ENCODE peak calls at places on chromosome 22, in six cellular contexts. J is tibial artery; K is naive thymus-derived CD4-positive, alpha-beta T cell; V is transverse colon; T is neural progenitor cell; A is fibroblast of lung. P is an unnamed sample. For H3K9me3, the result is how much of the 10 kb centered on the place peaks cover.

GRCh38 chr22:23128269-23129108 is 13.3 kb downstream of the RSPH14 start:
- DNase-seq in J (peak), K (peak), V (peak), T (peak), A (peak), P (peak)

GRCh38 chr22:41524809-41525449 is 19.3 kb downstream of the POLR3H start:
- DNase-seq in J (no peak), K (peak), V (peak), T (no peak), A (no peak), P (no peak)

GRCh38 chr22:36465232-36466021 is 16.0 kb downstream of the TXN2 start:
- DNase-seq in J (peak), K (no peak), V (peak), T (no peak), A (peak), P (no peak)

GRCh38 chr22:24331468-24332440 is 61.1 kb downstream of the SPECC1L start:
- DNase-seq in J (no peak), K (no peak), V (no peak), T (no peak), A (no peak), P (no peak)

GRCh38 chr22:42743501-42743991 is 22.9 kb upstream of the A4GALT start:
- DNase-seq in J (peak), K (no peak), V (peak), T (peak), A (peak), P (peak)

GRCh38 chr22:50622723-50623327 is 5.1 kb downstream of the ARSA start:
- DNase-seq in J (no peak), K (no peak), V (peak), T (no peak), A (no peak), P (no peak)

GRCh38 chr22:49203863-49204598 is 623.6 kb downstream of the BRD1 start:
- DNase-seq in J (peak), K (no peak), V (no peak), T (no peak), A (no peak), P (no peak)

GRCh38 chr22:37289156-37289735 is 6.9 kb downstream of the CYTH4 start:
- DNase-seq in J (no peak), K (no peak), V (no peak), T (no peak), A (no peak), P (no peak)

GRCh38 chr22:42683599-42684283 is 34.5 kb upstream of the CYB5R3 start:
- DNase-seq in J (peak), K (no peak), V (peak), T (no peak), A (peak), P (no peak)

GRCh38 chr22:25668437-25668836 is 73.6 kb upstream of the MYO18B start:
- DNase-seq in J (no peak), K (no peak), V (no peak), T (no peak), A (peak), P (no peak)

DNA sequence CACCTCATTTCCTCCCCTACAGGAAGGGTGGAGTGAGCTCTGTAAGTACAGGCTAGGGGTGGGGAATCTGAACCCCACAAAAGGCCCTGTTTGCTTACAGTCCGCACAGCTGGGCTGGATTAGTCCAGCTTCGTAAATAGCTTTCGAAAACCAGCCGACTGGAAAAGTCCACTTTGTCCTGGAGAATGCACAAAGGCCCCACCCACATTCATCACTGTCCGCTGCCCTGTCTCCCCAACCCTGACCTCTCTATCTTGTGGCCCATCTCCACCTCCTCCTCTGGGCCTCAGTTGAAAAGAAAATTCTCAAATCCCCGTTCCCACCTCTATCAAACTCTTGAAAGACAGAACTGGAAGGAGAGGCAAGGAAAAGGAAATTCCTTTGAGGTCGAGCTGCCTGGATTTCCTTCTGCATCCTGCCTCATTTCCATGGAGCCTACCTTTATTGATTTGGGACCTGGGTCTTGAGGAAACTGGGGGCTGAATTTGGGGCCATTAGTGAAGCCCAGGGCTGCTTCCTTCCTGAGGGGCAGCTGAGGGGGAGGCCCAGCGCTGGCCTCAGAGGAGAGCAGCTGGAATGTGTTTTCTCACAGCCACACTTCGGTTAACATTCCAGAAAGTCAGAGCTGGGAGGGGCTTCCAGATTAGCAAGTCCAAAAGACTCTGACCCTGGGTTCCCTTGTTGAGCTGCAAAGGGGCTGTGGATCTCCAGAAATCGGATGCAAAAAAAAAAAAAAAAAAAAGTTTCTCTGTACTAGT is 147.6 kb downstream of the FBXO7 start:
- DNase-seq in J (peak), K (no peak), V (peak), T (peak), A (peak), P (no peak)
- H3K4me3 ChIP-seq in J (no peak), K (no peak), V (no peak), T (peak), A (peak), P (no peak)

GRCh38 chr22:47356433-47357011 is 594.1 kb downstream of the TBC1D22A start:
- DNase-seq in J (no peak), K (no peak), V (no peak), T (no peak), A (no peak), P (no peak)
- H3K9me3 ChIP-seq in J (under half), K (under half), V (under half), T (under half), A (under half), P (under half)

GRCh38 chr22:19096555-19096954 is 25.7 kb downstream of the DGCR2 start:
- DNase-seq in J (no peak), K (no peak), V (no peak), T (no peak), A (no peak), P (no peak)

GRCh38 chr22:19092725-19093124 is 29.5 kb downstream of the DGCR2 start:
- DNase-seq in J (no peak), K (no peak), V (no peak), T (no peak), A (no peak), P (no peak)

GRCh38 chr22:19094393-19094997 is 27.7 kb downstream of the DGCR2 start:
- DNase-seq in J (no peak), K (no peak), V (no peak), T (no peak), A (no peak), P (no peak)

GRCh38 chr22:19098157-19098556 is 24.1 kb downstream of the DGCR2 start:
- DNase-seq in J (no peak), K (no peak), V (no peak), T (no peak), A (no peak), P (no peak)

GRCh38 chr22:19097518-19097917 is 24.7 kb downstream of the DGCR2 start:
- DNase-seq in J (no peak), K (no peak), V (no peak), T (no peak), A (no peak), P (no peak)
- H3K4me3 ChIP-seq in J (no peak), K (no peak), V (no peak), T (no peak), A (no peak), P (no peak)

DNA sequence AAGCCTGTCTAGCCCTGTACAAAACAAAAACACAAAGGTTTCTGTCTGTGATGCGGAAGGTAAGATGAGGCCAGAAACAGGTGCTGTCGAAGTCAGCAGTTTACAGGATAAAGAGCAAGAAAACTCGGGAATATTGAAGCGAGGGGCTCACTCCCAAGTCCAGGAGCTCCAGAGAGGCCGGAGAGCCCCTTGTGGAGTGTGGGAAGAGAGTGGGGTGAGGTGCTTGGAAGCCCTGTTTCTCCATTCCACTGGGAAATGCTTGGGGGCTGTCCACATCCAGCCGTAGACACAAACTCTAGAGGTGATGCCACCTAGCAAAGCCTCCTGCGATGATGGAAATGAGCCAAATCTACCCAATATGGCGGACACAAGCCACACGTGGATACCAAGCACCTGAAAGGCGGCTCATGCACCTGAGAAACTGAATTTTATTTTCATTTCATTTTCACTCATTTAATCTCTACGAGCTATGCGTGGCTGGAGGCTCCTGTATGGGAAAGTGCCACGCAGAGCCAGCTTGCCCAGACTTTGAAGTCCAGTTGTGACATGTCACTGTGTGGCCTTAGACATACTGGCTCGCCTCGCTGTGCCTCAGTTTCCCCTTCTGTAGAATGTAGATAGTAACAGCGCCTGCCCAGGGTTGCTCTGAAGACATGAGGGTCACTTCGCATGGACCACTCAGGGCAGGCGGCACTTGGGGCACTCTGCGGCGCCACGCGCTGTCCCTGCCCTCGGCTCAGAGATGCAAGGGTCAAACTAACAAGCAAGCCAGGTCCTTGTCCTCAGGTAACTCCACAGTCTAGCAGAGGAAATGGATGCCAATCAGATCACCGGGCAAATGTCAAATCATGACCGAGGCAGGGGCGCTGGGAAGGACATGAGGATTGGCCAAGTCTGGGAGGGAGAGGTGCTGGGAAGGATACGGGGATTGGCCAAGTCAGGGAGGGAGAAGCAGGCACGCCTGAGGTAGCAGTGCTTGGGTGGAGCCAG is 684.7 kb downstream of the TBC1D22A start:
- DNase-seq in J (no peak), K (no peak), V (no peak), T (no peak), A (no peak), P (no peak)
- H3K9me3 ChIP-seq in J (under half), K (under half), V (under half), T (under half), A (under half), P (under half)

GRCh38 chr22:29702025-29702930 is 17.5 kb upstream of the CABP7 start:
- DNase-seq in J (no peak), K (no peak), V (peak), T (peak), A (no peak), P (no peak)
- H3K4me3 ChIP-seq in J (no peak), K (no peak), V (no peak), T (no peak), A (no peak), P (no peak)

GRCh38 chr22:21931056-21931455 is 21.6 kb downstream of the PPM1F start:
- DNase-seq in J (no peak), K (no peak), V (no peak), T (no peak), A (no peak), P (no peak)

GRCh38 chr22:21928048-21928447 is 24.6 kb downstream of the PPM1F start:
- DNase-seq in J (no peak), K (no peak), V (no peak), T (no peak), A (no peak), P (no peak)

GRCh38 chr22:21927174-21927823 is 25.3 kb downstream of the PPM1F start:
- DNase-seq in J (no peak), K (no peak), V (no peak), T (no peak), A (no peak), P (no peak)

GRCh38 chr22:21926728-21927127 is 25.9 kb downstream of the PPM1F start:
- DNase-seq in J (no peak), K (no peak), V (no peak), T (no peak), A (no peak), P (no peak)

GRCh38 chr22:21929253-21929652 is 23.4 kb downstream of the PPM1F start:
- DNase-seq in J (no peak), K (no peak), V (no peak), T (no peak), A (no peak), P (no peak)
- H3K9me3 ChIP-seq in J (under half), K (under half), V (under half), T (under half), A (under half), P (under half)

DNA sequence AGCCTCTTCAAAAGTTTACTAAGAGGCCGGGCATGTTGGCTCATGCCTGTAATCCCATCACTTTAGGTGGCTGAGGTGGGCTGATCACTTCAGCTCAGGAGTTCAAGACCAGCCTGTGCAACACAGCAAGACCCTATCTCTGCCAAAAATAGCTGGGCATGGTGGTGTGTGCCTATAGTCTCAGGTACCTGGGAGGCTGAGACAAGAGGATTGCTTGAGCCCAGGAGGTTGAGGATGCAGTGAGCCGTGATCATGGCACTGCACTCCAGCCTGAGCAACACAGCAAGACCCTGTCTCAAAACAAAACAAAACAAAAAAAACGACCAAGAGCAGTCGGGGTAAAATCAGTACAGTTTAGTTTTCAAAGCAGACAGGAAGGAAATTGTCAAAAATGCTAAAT is 4.7 kb upstream of the ADSL start:
- DNase-seq in J (no peak), K (no peak), V (no peak), T (no peak), A (no peak), P (no peak)
- H3K4me3 ChIP-seq in J (no peak), K (no peak), V (no peak), T (no peak), A (no peak), P (no peak)

GRCh38 chr22:47391169-47392053 is 629.0 kb downstream of the TBC1D22A start:
- DNase-seq in J (no peak), K (no peak), V (no peak), T (no peak), A (no peak), P (no peak)
- H3K9me3 ChIP-seq in J (under half), K (under half), V (under half), T (under half), A (under half), P (under half)

GRCh38 chr22:39150848-39151215 is 1.6 kb downstream of the CBX7 start:
- DNase-seq in J (peak), K (no peak), V (no peak), T (no peak), A (no peak), P (no peak)
- H3K4me3 ChIP-seq in J (peak), K (peak), V (peak), T (no peak), A (no peak), P (no peak)